ENCODE peak calls at places on chromosome 3, in seven cellular contexts. D is RPMI8226, P is AG20443, Y is mammary epithelial cell, Z is GM04504, R is B cell, X is GM03348. G is an unnamed sample.

GRCh38 chr3:177300039-177300833 is 103.0 kb upstream of the TBL1XR1 start:
- DNase-seq in X (peak; percentile 15), R (no peak), D (peak; percentile 31), Z (no peak), Y (no peak), P (peak; percentile 18), G (peak; percentile 59)

GRCh38 chr3:14539384-14540208 is 546 bp downstream of the GRIP2 start:
- DNase-seq in P (no peak), D (no peak), R (no peak), Y (no peak), Z (no peak), X (no peak), G (no peak)

GRCh38 chr3:122101646-122102045 is 46.5 kb downstream of the CD86 start:
- DNase-seq in Y (peak; percentile 66), X (peak; percentile 32), R (peak; percentile 24), P (peak; percentile 38), D (peak; percentile 76), Z (peak; percentile 20), G (peak; percentile 78)

GRCh38 chr3:11455977-11456376 is 183.8 kb downstream of the ATG7 start:
- DNase-seq in X (peak; percentile 36), Z (no peak), Y (no peak), D (no peak), P (no peak), R (no peak), G (peak; percentile 29)

GRCh38 chr3:180102134-180102533 is 65.4 kb upstream of the PEX5L start:
- DNase-seq in Y (no peak), Z (no peak), P (no peak), R (no peak), D (no peak), X (no peak), G (no peak)

GRCh38 chr3:42736081-42736480 is 33.5 kb upstream of the HHATL start:
- DNase-seq in D (no peak), P (no peak), Z (no peak), X (no peak), R (no peak), Y (no peak), G (no peak)

GRCh38 chr3:30355622-30356021 is 250.8 kb upstream of the TGFBR2 start:
- DNase-seq in Y (no peak), D (no peak), R (no peak), Z (no peak), X (peak; percentile 27), P (no peak), G (no peak)

GRCh38 chr3:150346956-150347863 is 60.9 kb upstream of the TSC22D2 start:
- DNase-seq in Z (no peak), R (no peak), D (no peak), P (peak; percentile 45), Y (peak; percentile 56), X (no peak), G (peak; percentile 42)

GRCh38 chr3:188908002-188908850 is 263.5 kb upstream of the TPRG1 start:
- DNase-seq in X (no peak), D (no peak), P (no peak), Z (no peak), R (no peak), Y (no peak), G (no peak)

GRCh38 chr3:185280572-185281365 is 26.9 kb upstream of the EHHADH start:
- DNase-seq in Y (peak; percentile 57), R (peak; percentile 20), P (peak; percentile 63), X (peak; percentile 71), D (peak; percentile 59), Z (no peak), G (peak; percentile 68)

GRCh38 chr3:32959370-32959769 is 7.9 kb downstream of the CCR4 start:
- DNase-seq in D (no peak), P (no peak), Z (no peak), X (no peak), R (no peak), Y (no peak), G (no peak)

GRCh38 chr3:178436773-178437172 is 99.5 kb upstream of the KCNMB2 start:
- DNase-seq in Y (no peak), D (peak; percentile 55), P (peak; percentile 79), Z (peak; percentile 55), R (peak; percentile 21), X (peak; percentile 76), G (peak; percentile 46)

GRCh38 chr3:12833226-12834161 is 7.9 kb downstream of the RPL32 start:
- DNase-seq in X (no peak), R (no peak), Y (no peak), P (peak; percentile 7), Z (no peak), D (no peak), G (no peak)

GRCh38 chr3:122986790-122987189 is 40.8 kb downstream of the SEMA5B start:
- DNase-seq in Y (no peak), D (no peak), X (no peak), Z (no peak), P (no peak), R (no peak), G (no peak)

GRCh38 chr3:159669024-159669476 is 319.6 kb upstream of the IL12A start:
- DNase-seq in Z (no peak), X (no peak), D (no peak), R (no peak), Y (no peak), P (peak; percentile 35), G (peak; percentile 33)

GRCh38 chr3:69998759-69999158 is 774 bp upstream of the SAMMSON start:
- DNase-seq in Y (no peak), X (no peak), P (no peak), Z (no peak), R (no peak), D (no peak), G (no peak)

GRCh38 chr3:37295925-37296324 is 121.5 kb upstream of the LRRFIP2 start:
- DNase-seq in P (no peak), R (no peak), Y (peak; percentile 38), Z (no peak), D (no peak), X (no peak), G (no peak)

GRCh38 chr3:118890186-118890585 is 144.5 kb downstream of the IGSF11 start:
- DNase-seq in R (no peak), D (no peak), P (no peak), Y (no peak), X (no peak), Z (no peak), G (no peak)

GRCh38 chr3:16073218-16073617 is 101.3 kb upstream of the GALNT15 start:
- DNase-seq in D (peak; percentile 21), X (no peak), Z (no peak), P (no peak), Y (no peak), R (no peak), G (no peak)

GRCh38 chr3:140420621-140421357 is 257.1 kb upstream of the TRIM42 start:
- DNase-seq in D (no peak), Y (no peak), X (peak; percentile 53), Z (no peak), P (peak; percentile 47), R (no peak), G (no peak)

GRCh38 chr3:189071452-189071851 is 100.3 kb upstream of the TPRG1 start:
- DNase-seq in Y (peak; percentile 60), X (no peak), P (no peak), Z (no peak), R (no peak), D (no peak), G (peak; percentile 86)

GRCh38 chr3:62686916-62687315 is 188.3 kb downstream of the CADPS start:
- DNase-seq in X (no peak), P (no peak), Z (no peak), R (no peak), Y (no peak), D (no peak), G (no peak)

GRCh38 chr3:40185029-40185695 is 124.3 kb upstream of the EIF1B start:
- DNase-seq in Y (no peak), R (no peak), X (no peak), D (peak; percentile 23), P (no peak), Z (no peak), G (no peak)

GRCh38 chr3:190382082-190382481 is 5.9 kb upstream of the CLDN16 start:
- DNase-seq in P (peak; percentile 13), X (peak; percentile 13), D (no peak), Y (peak; percentile 98), R (no peak), Z (peak; percentile 42), G (peak; percentile 99)